ENCODE peak calls at places on chromosomes 5 and 9, in four cellular contexts. Y is H7, O is HCT116, A is activated T-cell treated with anti-CD3 and anti-CD28 coated beads for 48 hours. F is an unnamed sample.
A peak's percentile ranks its signal among the peaks of the same experiment; 100 is the strongest.

GRCh38 chr9:71612889-71613288 is 155.4 kb downstream of the CEMIP2 start:
- DNase-seq in O (no peak), A (no peak), Y (no peak), F (no peak)

GRCh38 chr5:105506692-105507277 is 1944.2 kb upstream of the NUDT12 start:
- DNase-seq in A (no peak), O (peak; percentile 16), Y (peak; percentile 13), F (no peak)

GRCh38 chr5:74873525-74874249 is 7.5 kb upstream of the FAM169A start:
- DNase-seq in O (no peak), Y (no peak), A (no peak), F (no peak)

GRCh38 chr5:102678267-102679058 is 76.6 kb upstream of the PAM start:
- DNase-seq in Y (no peak), O (no peak), A (no peak), F (no peak)

GRCh38 chr9:33287087-33287490 is 3.2 kb upstream of the NFX1 start:
- DNase-seq in O (peak; percentile 46), Y (peak; percentile 78), A (no peak), F (peak; percentile 54)

GRCh38 chr5:87944553-87945320 is 323.9 kb downstream of the TMEM161B start:
- DNase-seq in O (no peak), Y (peak; percentile 11), A (no peak), F (no peak)

GRCh38 chr9:134162212-134162775 is 2.1 kb downstream of the RNU6ATAC start:
- DNase-seq in A (no peak), O (no peak), Y (no peak), F (no peak)

GRCh38 chr5:128349044-128349629 is 188.9 kb downstream of the FBN2 start:
- DNase-seq in A (no peak), Y (no peak), O (peak; percentile 8), F (no peak)

GRCh38 chr5:135186662-135187522 is 152.9 kb upstream of the PITX1 start:
- DNase-seq in Y (no peak), A (no peak), O (no peak), F (no peak)

GRCh38 chr5:129917224-129917623 is 13.0 kb downstream of the CHSY3 start:
- DNase-seq in A (no peak), Y (no peak), O (no peak), F (no peak)

GRCh38 chr5:149445739-149446369 is 66.8 kb upstream of the IL17B start:
- DNase-seq in Y (no peak), O (no peak), A (no peak), F (no peak)

F was measured in effector memory CD8-positive, alpha-beta T cell.